ENCODE peak calls at places on chromosome 19, in ten cellular contexts. One of them, this sample, is unnamed.

GRCh38 chr19:4911786-4912672 is 2.7 kb downstream of the UHRF1 start:
- DNase-seq in sigmoid colon: peak; percentile 75
- DNase-seq in tibial nerve: peak; percentile 71
- DNase-seq in neural progenitor cell: peak; percentile 73
- DNase-seq in aorta: peak; percentile 93
- DNase-seq in pancreas: no peak
- DNase-seq in brain microvascular endothelial cell: peak; percentile 99
- DNase-seq in psoas muscle: peak; percentile 74
- DNase-seq in thoracic aorta: peak; percentile 82
- DNase-seq in neuronal stem cell: no peak
- DNase-seq in this sample: peak; percentile 56

GRCh38 chr19:14072535-14073231 is at the start of gene MISP3:
- DNase-seq in sigmoid colon: peak; percentile 75
- DNase-seq in psoas muscle: peak; percentile 62
- DNase-seq in brain microvascular endothelial cell: no peak
- DNase-seq in pancreas: peak; percentile 94
- DNase-seq in neuronal stem cell: no peak
- DNase-seq in thoracic aorta: no peak
- DNase-seq in neural progenitor cell: peak; percentile 70
- DNase-seq in tibial nerve: no peak
- DNase-seq in aorta: no peak
- DNase-seq in this sample: no peak

GRCh38 chr19:52527954-52528326 is 472 bp downstream of the ZNF808 start:
- DNase-seq in neuronal stem cell: no peak
- DNase-seq in tibial nerve: no peak
- DNase-seq in psoas muscle: no peak
- DNase-seq in aorta: peak; percentile 71
- DNase-seq in thoracic aorta: no peak
- DNase-seq in pancreas: peak; percentile 55
- DNase-seq in brain microvascular endothelial cell: no peak
- DNase-seq in sigmoid colon: peak; percentile 67
- DNase-seq in neural progenitor cell: peak; percentile 47
- DNase-seq in this sample: no peak

GRCh38 chr19:11324079-11324661 is 15.3 kb downstream of the RAB3D start:
- DNase-seq in aorta: peak; percentile 84
- DNase-seq in brain microvascular endothelial cell: peak; percentile 65
- DNase-seq in neuronal stem cell: no peak
- DNase-seq in pancreas: peak; percentile 67
- DNase-seq in tibial nerve: peak; percentile 83
- DNase-seq in neural progenitor cell: no peak
- DNase-seq in sigmoid colon: peak; percentile 92
- DNase-seq in psoas muscle: peak; percentile 79
- DNase-seq in thoracic aorta: peak; percentile 33
- DNase-seq in this sample: no peak

GRCh38 chr19:35357867-35358573 is at the start of gene FFAR3:
- DNase-seq in aorta: peak; percentile 76
- DNase-seq in thoracic aorta: no peak
- DNase-seq in sigmoid colon: peak; percentile 67
- DNase-seq in brain microvascular endothelial cell: no peak
- DNase-seq in neuronal stem cell: no peak
- DNase-seq in tibial nerve: peak; percentile 17
- DNase-seq in neural progenitor cell: no peak
- DNase-seq in pancreas: no peak
- DNase-seq in psoas muscle: no peak
- DNase-seq in this sample: no peak

GRCh38 chr19:19528721-19529490 is at the start of gene YJEFN3:
- DNase-seq in neuronal stem cell: no peak
- DNase-seq in pancreas: no peak
- DNase-seq in brain microvascular endothelial cell: peak; percentile 33
- DNase-seq in aorta: no peak
- DNase-seq in psoas muscle: no peak
- DNase-seq in sigmoid colon: no peak
- DNase-seq in tibial nerve: no peak
- DNase-seq in neural progenitor cell: peak; percentile 61
- DNase-seq in thoracic aorta: no peak
- DNase-seq in this sample: no peak

GRCh38 chr19:15115762-15116615 is 8.8 kb downstream of the SYDE1 start:
- DNase-seq in thoracic aorta: no peak
- DNase-seq in neural progenitor cell: no peak
- DNase-seq in psoas muscle: no peak
- DNase-seq in aorta: peak; percentile 72
- DNase-seq in sigmoid colon: no peak
- DNase-seq in pancreas: no peak
- DNase-seq in tibial nerve: no peak
- DNase-seq in brain microvascular endothelial cell: no peak
- DNase-seq in neuronal stem cell: no peak
- DNase-seq in this sample: no peak

GRCh38 chr19:46932346-46932745 is 71.5 kb downstream of the ARHGAP35 start:
- DNase-seq in brain microvascular endothelial cell: peak; percentile 74
- DNase-seq in psoas muscle: no peak
- DNase-seq in pancreas: no peak
- DNase-seq in thoracic aorta: no peak
- DNase-seq in aorta: no peak
- DNase-seq in neural progenitor cell: no peak
- DNase-seq in neuronal stem cell: no peak
- DNase-seq in tibial nerve: no peak
- DNase-seq in sigmoid colon: no peak
- DNase-seq in this sample: no peak

GRCh38 chr19:16598848-16599247 is 26.6 kb upstream of the SLC35E1 start:
- DNase-seq in thoracic aorta: no peak
- DNase-seq in tibial nerve: no peak
- DNase-seq in neural progenitor cell: no peak
- DNase-seq in psoas muscle: no peak
- DNase-seq in sigmoid colon: no peak
- DNase-seq in brain microvascular endothelial cell: no peak
- DNase-seq in neuronal stem cell: no peak
- DNase-seq in aorta: no peak
- DNase-seq in pancreas: peak; percentile 15
- DNase-seq in this sample: no peak

GRCh38 chr19:38708413-38709024 is 35.8 kb downstream of the CAPN12 start:
- DNase-seq in brain microvascular endothelial cell: no peak
- DNase-seq in sigmoid colon: no peak
- DNase-seq in neuronal stem cell: no peak
- DNase-seq in psoas muscle: no peak
- DNase-seq in thoracic aorta: no peak
- DNase-seq in pancreas: no peak
- DNase-seq in neural progenitor cell: no peak
- DNase-seq in tibial nerve: no peak
- DNase-seq in aorta: no peak
- DNase-seq in this sample: no peak

GRCh38 chr19:14161305-14161704 is 24.9 kb upstream of the ASF1B start:
- DNase-seq in sigmoid colon: no peak
- DNase-seq in psoas muscle: no peak
- DNase-seq in thoracic aorta: no peak
- DNase-seq in pancreas: no peak
- DNase-seq in brain microvascular endothelial cell: no peak
- DNase-seq in neuronal stem cell: no peak
- DNase-seq in neural progenitor cell: no peak
- DNase-seq in aorta: no peak
- DNase-seq in tibial nerve: no peak
- DNase-seq in this sample: no peak

GRCh38 chr19:15022752-15023151 is 26.5 kb upstream of the CASP14 start:
- DNase-seq in psoas muscle: no peak
- DNase-seq in pancreas: peak; percentile 91
- DNase-seq in neural progenitor cell: no peak
- DNase-seq in sigmoid colon: no peak
- DNase-seq in neuronal stem cell: no peak
- DNase-seq in tibial nerve: no peak
- DNase-seq in brain microvascular endothelial cell: no peak
- DNase-seq in aorta: no peak
- DNase-seq in thoracic aorta: no peak
- DNase-seq in this sample: no peak

GRCh38 chr19:39150235-39150634 is 24.6 kb downstream of the PAK4 start:
- DNase-seq in neuronal stem cell: no peak
- DNase-seq in pancreas: peak; percentile 22
- DNase-seq in neural progenitor cell: no peak
- DNase-seq in brain microvascular endothelial cell: no peak
- DNase-seq in sigmoid colon: no peak
- DNase-seq in psoas muscle: no peak
- DNase-seq in thoracic aorta: no peak
- DNase-seq in aorta: no peak
- DNase-seq in tibial nerve: no peak
- DNase-seq in this sample: no peak

GRCh38 chr19:50801107-50801506 is 10.9 kb downstream of the ACP4 start:
- DNase-seq in pancreas: no peak
- DNase-seq in tibial nerve: no peak
- DNase-seq in thoracic aorta: no peak
- DNase-seq in brain microvascular endothelial cell: no peak
- DNase-seq in psoas muscle: no peak
- DNase-seq in sigmoid colon: no peak
- DNase-seq in neural progenitor cell: no peak
- DNase-seq in neuronal stem cell: no peak
- DNase-seq in aorta: no peak
- DNase-seq in this sample: no peak

GRCh38 chr19:39146686-39147450 is 21.3 kb downstream of the PAK4 start:
- DNase-seq in neural progenitor cell: no peak
- DNase-seq in tibial nerve: no peak
- DNase-seq in aorta: no peak
- DNase-seq in brain microvascular endothelial cell: no peak
- DNase-seq in neuronal stem cell: no peak
- DNase-seq in psoas muscle: no peak
- DNase-seq in thoracic aorta: no peak
- DNase-seq in sigmoid colon: no peak
- DNase-seq in pancreas: no peak
- DNase-seq in this sample: no peak

GRCh38 chr19:35718345-35719041 is 690 bp downstream of the KMT2B start:
- DNase-seq in neural progenitor cell: no peak
- DNase-seq in brain microvascular endothelial cell: no peak
- DNase-seq in sigmoid colon: no peak
- DNase-seq in tibial nerve: no peak
- DNase-seq in neuronal stem cell: peak; percentile 21
- DNase-seq in psoas muscle: peak; percentile 40
- DNase-seq in thoracic aorta: no peak
- DNase-seq in aorta: peak; percentile 85
- DNase-seq in pancreas: peak; percentile 89
- DNase-seq in this sample: no peak

GRCh38 chr19:33804021-33804799 is 7.5 kb downstream of the KCTD15 start:
- DNase-seq in aorta: peak; percentile 90
- DNase-seq in brain microvascular endothelial cell: peak; percentile 79
- DNase-seq in psoas muscle: peak; percentile 38
- DNase-seq in thoracic aorta: no peak
- DNase-seq in sigmoid colon: peak; percentile 94
- DNase-seq in neural progenitor cell: no peak
- DNase-seq in tibial nerve: peak; percentile 31
- DNase-seq in pancreas: peak; percentile 94
- DNase-seq in neuronal stem cell: no peak
- DNase-seq in this sample: no peak

GRCh38 chr19:41927810-41928192 is 448 bp downstream of the ERFL start:
- DNase-seq in tibial nerve: no peak
- DNase-seq in thoracic aorta: no peak
- DNase-seq in neural progenitor cell: peak; percentile 64
- DNase-seq in pancreas: peak; percentile 62
- DNase-seq in aorta: no peak
- DNase-seq in psoas muscle: no peak
- DNase-seq in brain microvascular endothelial cell: no peak
- DNase-seq in neuronal stem cell: no peak
- DNase-seq in sigmoid colon: no peak
- DNase-seq in this sample: peak; percentile 32
- H3K27me3 ChIP-seq in tibial nerve: peaks cover 97% of the 10 kb centered on the region
- H3K27me3 ChIP-seq in thoracic aorta: peaks cover 23% of the 10 kb centered on the region
- H3K27me3 ChIP-seq in neural progenitor cell: peaks cover 98% of the 10 kb centered on the region
- H3K27me3 ChIP-seq in pancreas: no peaks in the 10 kb centered on the region
- H3K27me3 ChIP-seq in aorta: peaks cover 3% of the 10 kb centered on the region
- H3K27me3 ChIP-seq in psoas muscle: no peaks in the 10 kb centered on the region
- H3K27me3 ChIP-seq in brain microvascular endothelial cell: peaks cover 67% of the 10 kb centered on the region
- H3K27me3 ChIP-seq in neuronal stem cell: peaks cover 94% of the 10 kb centered on the region
- H3K27me3 ChIP-seq in sigmoid colon: peaks cover 98% of the 10 kb centered on the region
- H3K27me3 ChIP-seq in this sample: no peaks in the 10 kb centered on the region

GRCh38 chr19:18254546-18255500 is 19.4 kb downstream of the IQCN start:
- DNase-seq in aorta: no peak
- DNase-seq in tibial nerve: no peak
- DNase-seq in psoas muscle: no peak
- DNase-seq in neuronal stem cell: no peak
- DNase-seq in thoracic aorta: no peak
- DNase-seq in sigmoid colon: no peak
- DNase-seq in neural progenitor cell: no peak
- DNase-seq in pancreas: peak; percentile 79
- DNase-seq in brain microvascular endothelial cell: no peak
- DNase-seq in this sample: no peak
- H3K27me3 ChIP-seq in aorta: no peaks in the 10 kb centered on the region
- H3K27me3 ChIP-seq in tibial nerve: peaks cover 20% of the 10 kb centered on the region
- H3K27me3 ChIP-seq in psoas muscle: no peaks in the 10 kb centered on the region
- H3K27me3 ChIP-seq in neuronal stem cell: peaks cover 19% of the 10 kb centered on the region
- H3K27me3 ChIP-seq in thoracic aorta: no peaks in the 10 kb centered on the region
- H3K27me3 ChIP-seq in sigmoid colon: peaks cover 13% of the 10 kb centered on the region
- H3K27me3 ChIP-seq in neural progenitor cell: peaks cover 35% of the 10 kb centered on the region
- H3K27me3 ChIP-seq in pancreas: no peaks in the 10 kb centered on the region
- H3K27me3 ChIP-seq in brain microvascular endothelial cell: peaks cover 3% of the 10 kb centered on the region
- H3K27me3 ChIP-seq in this sample: no peaks in the 10 kb centered on the region

GRCh38 chr19:17952041-17952976 is 14.6 kb upstream of the KCNN1 start:
- DNase-seq in pancreas: peak; percentile 67
- DNase-seq in psoas muscle: no peak
- DNase-seq in neural progenitor cell: peak; percentile 50
- DNase-seq in sigmoid colon: no peak
- DNase-seq in aorta: no peak
- DNase-seq in tibial nerve: no peak
- DNase-seq in neuronal stem cell: no peak
- DNase-seq in thoracic aorta: no peak
- DNase-seq in brain microvascular endothelial cell: no peak
- DNase-seq in this sample: no peak

GRCh38 chr19:17951151-17952040 is 15.5 kb upstream of the KCNN1 start:
- DNase-seq in brain microvascular endothelial cell: no peak
- DNase-seq in thoracic aorta: no peak
- DNase-seq in tibial nerve: no peak
- DNase-seq in sigmoid colon: no peak
- DNase-seq in psoas muscle: no peak
- DNase-seq in neural progenitor cell: peak; percentile 43
- DNase-seq in aorta: no peak
- DNase-seq in neuronal stem cell: no peak
- DNase-seq in pancreas: no peak
- DNase-seq in this sample: no peak

GRCh38 chr19:17953869-17954268 is 13.0 kb upstream of the KCNN1 start:
- DNase-seq in aorta: no peak
- DNase-seq in tibial nerve: no peak
- DNase-seq in thoracic aorta: no peak
- DNase-seq in neural progenitor cell: peak; percentile 58
- DNase-seq in pancreas: no peak
- DNase-seq in neuronal stem cell: no peak
- DNase-seq in psoas muscle: no peak
- DNase-seq in sigmoid colon: no peak
- DNase-seq in brain microvascular endothelial cell: no peak
- DNase-seq in this sample: no peak

GRCh38 chr19:17954401-17954800 is 12.5 kb upstream of the KCNN1 start:
- DNase-seq in neural progenitor cell: no peak
- DNase-seq in thoracic aorta: no peak
- DNase-seq in pancreas: no peak
- DNase-seq in aorta: no peak
- DNase-seq in tibial nerve: no peak
- DNase-seq in sigmoid colon: no peak
- DNase-seq in psoas muscle: no peak
- DNase-seq in brain microvascular endothelial cell: no peak
- DNase-seq in neuronal stem cell: no peak
- DNase-seq in this sample: no peak

GRCh38 chr19:17953316-17953801 is 13.5 kb upstream of the KCNN1 start:
- DNase-seq in psoas muscle: no peak
- DNase-seq in aorta: no peak
- DNase-seq in tibial nerve: no peak
- DNase-seq in sigmoid colon: no peak
- DNase-seq in pancreas: no peak
- DNase-seq in neuronal stem cell: no peak
- DNase-seq in neural progenitor cell: no peak
- DNase-seq in brain microvascular endothelial cell: no peak
- DNase-seq in thoracic aorta: no peak
- DNase-seq in this sample: no peak
- H3K27me3 ChIP-seq in psoas muscle: no peaks in the 10 kb centered on the region
- H3K27me3 ChIP-seq in aorta: no peaks in the 10 kb centered on the region
- H3K27me3 ChIP-seq in tibial nerve: peaks cover 93% of the 10 kb centered on the region
- H3K27me3 ChIP-seq in sigmoid colon: peaks cover 91% of the 10 kb centered on the region
- H3K27me3 ChIP-seq in pancreas: peaks cover 28% of the 10 kb centered on the region
- H3K27me3 ChIP-seq in neuronal stem cell: peaks cover 57% of the 10 kb centered on the region
- H3K27me3 ChIP-seq in neural progenitor cell: peaks cover 68% of the 10 kb centered on the region
- H3K27me3 ChIP-seq in brain microvascular endothelial cell: peaks cover 68% of the 10 kb centered on the region
- H3K27me3 ChIP-seq in thoracic aorta: peaks cover 20% of the 10 kb centered on the region
- H3K27me3 ChIP-seq in this sample: peaks cover 64% of the 10 kb centered on the region

GRCh38 chr19:30212574-30212973 is 159.6 kb upstream of the ZNF536 start:
- DNase-seq in sigmoid colon: no peak
- DNase-seq in psoas muscle: no peak
- DNase-seq in pancreas: no peak
- DNase-seq in brain microvascular endothelial cell: no peak
- DNase-seq in neural progenitor cell: no peak
- DNase-seq in aorta: no peak
- DNase-seq in neuronal stem cell: no peak
- DNase-seq in thoracic aorta: no peak
- DNase-seq in tibial nerve: no peak
- DNase-seq in this sample: no peak
- H3K27me3 ChIP-seq in sigmoid colon: peaks cover 11% of the 10 kb centered on the region
- H3K27me3 ChIP-seq in psoas muscle: no peaks in the 10 kb centered on the region
- H3K27me3 ChIP-seq in pancreas: no peaks in the 10 kb centered on the region
- H3K27me3 ChIP-seq in brain microvascular endothelial cell: no peaks in the 10 kb centered on the region
- H3K27me3 ChIP-seq in neural progenitor cell: no peaks in the 10 kb centered on the region
- H3K27me3 ChIP-seq in aorta: no peaks in the 10 kb centered on the region
- H3K27me3 ChIP-seq in neuronal stem cell: no peaks in the 10 kb centered on the region
- H3K27me3 ChIP-seq in thoracic aorta: peaks cover 4% of the 10 kb centered on the region
- H3K27me3 ChIP-seq in tibial nerve: no peaks in the 10 kb centered on the region
- H3K27me3 ChIP-seq in this sample: no peaks in the 10 kb centered on the region

This sample was measured in effector memory CD4-positive, alpha-beta T cell.